ENCODE peak calls at places on chromosome 3, in four cellular contexts. L is hepatocyte; V is brain microvascular endothelial cell; N is CD4-positive, alpha-beta memory T cell. A is an unnamed sample.

GRCh38 chr3:106862067-106862466 is 515.2 kb upstream of the CCDC54 start:
- DNase-seq in L (no peak), V (peak), N (no peak), A (no peak)

GRCh38 chr3:115194461-115194860 is 47.4 kb upstream of the ZBTB20 start:
- DNase-seq in L (no peak), V (peak), N (no peak), A (no peak)

GRCh38 chr3:126792998-126793397 is 89.0 kb downstream of the CHCHD6 start:
- DNase-seq in L (no peak), V (no peak), N (no peak), A (no peak)

GRCh38 chr3:4720316-4721075 is 227.3 kb downstream of the ITPR1 start:
- DNase-seq in L (peak), V (peak), N (no peak), A (peak)

GRCh38 chr3:11224870-11225251 is 47.3 kb upstream of the ATG7 start:
- DNase-seq in L (no peak), V (no peak), N (no peak), A (no peak)

GRCh38 chr3:14853280-14853956 is 34.7 kb downstream of the FGD5 start:
- DNase-seq in L (no peak), V (no peak), N (no peak), A (no peak)

GRCh38 chr3:161104561-161105551 is at the start of gene B3GALNT1:
- DNase-seq in L (peak), V (peak), N (no peak), A (peak)

GRCh38 chr3:73520931-73521461 is 103.7 kb downstream of the PDZRN3 start:
- DNase-seq in L (no peak), V (no peak), N (no peak), A (peak)

GRCh38 chr3:175325440-175325839 is 466.3 kb downstream of the NAALADL2 start:
- DNase-seq in L (no peak), V (no peak), N (no peak), A (no peak)

GRCh38 chr3:71568217-71568616 is 15.3 kb downstream of the FOXP1 start:
- DNase-seq in L (no peak), V (no peak), N (no peak), A (no peak)

GRCh38 chr3:118628704-118629341 is 405.8 kb downstream of the IGSF11 start:
- DNase-seq in L (peak), V (peak), N (no peak), A (no peak)

GRCh38 chr3:13607821-13608620 is 59.1 kb downstream of the FBLN2 start:
- DNase-seq in L (no peak), V (no peak), N (no peak), A (no peak)

GRCh38 chr3:198113219-198114053 is 153.4 kb downstream of the LMLN start:
- DNase-seq in L (no peak), V (peak), N (no peak), A (no peak)

GRCh38 chr3:186361612-186362408 is at the start of gene DGKG:
- DNase-seq in L (no peak), V (no peak), N (no peak), A (peak)

GRCh38 chr3:29695201-29695904 is 414.5 kb downstream of the RBMS3 start:
- DNase-seq in L (no peak), V (peak), N (no peak), A (no peak)
- H3K27ac ChIP-seq in L (peak), V (peak), N (no peak), A (peak)

GRCh38 chr3:36942632-36943248 is 2.1 kb downstream of the TRANK1 start:
- DNase-seq in L (peak), V (no peak), N (no peak), A (no peak)

GRCh38 chr3:36944012-36944640 is 728 bp downstream of the TRANK1 start:
- DNase-seq in L (peak), V (no peak), N (peak), A (peak)

GRCh38 chr3:36945326-36945980 is 599 bp upstream of the TRANK1 start:
- DNase-seq in L (no peak), V (no peak), N (no peak), A (no peak)

GRCh38 chr3:36943601-36944000 is 1.3 kb downstream of the TRANK1 start:
- DNase-seq in L (no peak), V (no peak), N (no peak), A (no peak)

DNA sequence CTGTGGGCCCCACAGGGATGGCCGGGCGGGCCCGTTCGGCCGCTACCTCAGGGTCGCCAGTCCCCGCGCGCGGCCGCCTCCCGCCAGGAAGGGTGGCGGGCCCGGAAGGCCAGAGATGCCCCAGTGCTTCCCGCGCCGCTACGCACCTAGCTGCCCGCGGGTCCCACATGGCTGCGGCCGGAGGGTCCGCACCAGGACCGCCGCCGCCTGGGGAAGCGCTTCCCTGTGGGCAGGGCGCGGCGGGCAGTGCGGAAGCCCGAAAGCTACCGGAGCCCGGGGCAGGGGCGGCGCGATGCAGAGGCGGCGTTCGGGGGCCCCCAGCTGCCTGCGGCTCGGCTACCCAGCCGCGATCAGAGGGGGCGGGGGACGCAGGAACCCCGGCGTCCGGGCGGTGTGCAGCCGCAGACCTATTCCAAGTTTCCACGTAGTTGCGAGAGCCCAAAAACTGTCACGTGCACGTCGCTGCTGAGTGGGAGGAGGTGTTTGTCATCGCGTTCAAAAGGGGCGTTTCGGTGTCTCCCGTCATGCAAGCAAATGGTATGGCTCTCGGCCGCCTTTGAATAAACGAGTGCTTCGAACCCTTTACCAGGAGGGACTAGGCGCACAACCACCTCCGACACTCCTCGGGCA is at the start of gene TRANK1:
- DNase-seq in L (peak), V (no peak), N (peak), A (peak)
- H3K4me3 ChIP-seq in L (peak), V (peak), N (peak), A (peak)

DNA sequence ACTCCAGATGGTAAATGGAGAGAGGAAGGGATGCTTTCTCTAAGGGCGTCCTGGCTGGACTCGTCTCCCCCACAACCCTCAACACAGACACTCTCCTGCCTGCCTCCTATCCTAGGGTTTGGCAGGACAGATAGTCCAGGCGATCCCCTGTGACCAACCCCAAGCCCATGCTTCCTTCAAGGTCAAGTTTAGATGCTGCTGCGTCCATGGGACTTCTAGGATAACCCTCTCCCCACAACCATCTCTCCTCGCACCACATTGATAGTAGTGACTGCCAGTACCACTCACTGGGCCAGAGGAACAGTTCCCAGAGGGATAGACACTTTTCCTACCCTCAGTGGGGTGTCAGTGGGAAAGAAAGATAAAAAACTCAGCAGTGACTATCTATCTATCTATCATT is 166.0 kb downstream of the ABHD5 start:
- DNase-seq in L (no peak), V (no peak), N (no peak), A (no peak)
- H3K27ac ChIP-seq in L (no peak), V (no peak), N (no peak), A (no peak)

GRCh38 chr3:138948371-138949001 is 1.5 kb downstream of the FOXL2NB start:
- DNase-seq in L (no peak), V (no peak), N (no peak), A (peak)

GRCh38 chr3:138949002-138949418 is 2.0 kb downstream of the FOXL2NB start:
- DNase-seq in L (no peak), V (no peak), N (no peak), A (peak)

GRCh38 chr3:138945646-138946553 is 1.0 kb downstream of the FOXL2 start:
- DNase-seq in L (peak), V (no peak), N (no peak), A (peak)

GRCh38 chr3:138946554-138947302 is at the start of the genes FOXL2 and FOXL2NB:
- DNase-seq in L (peak), V (no peak), N (no peak), A (peak)

GRCh38 chr3:138947303-138948121 is 495 bp downstream of the FOXL2NB start:
- DNase-seq in L (no peak), V (no peak), N (no peak), A (peak)
- H3K4me3 ChIP-seq in L (peak), V (peak), N (peak), A (peak)

GRCh38 chr3:150344079-150344478 is 64.0 kb upstream of the TSC22D2 start:
- DNase-seq in L (no peak), V (no peak), N (no peak), A (no peak)

GRCh38 chr3:150349314-150350097 is 58.6 kb upstream of the TSC22D2 start:
- DNase-seq in L (no peak), V (no peak), N (no peak), A (peak)

GRCh38 chr3:150348500-150348899 is 59.6 kb upstream of the TSC22D2 start:
- DNase-seq in L (peak), V (peak), N (no peak), A (peak)

GRCh38 chr3:150345021-150345538 is 63.0 kb upstream of the TSC22D2 start:
- DNase-seq in L (peak), V (no peak), N (no peak), A (no peak)

GRCh38 chr3:150346956-150347863 is 60.9 kb upstream of the TSC22D2 start:
- DNase-seq in L (no peak), V (peak), N (no peak), A (no peak)
- H3K27ac ChIP-seq in L (peak), V (peak), N (no peak), A (peak)